ENCODE peak calls at places on chromosomes 5 and 9, in seven cellular contexts. X, V, S, B, U, L and H are unnamed samples.
A peak's percentile ranks its signal among the peaks of the same experiment; 100 is the strongest.

GRCh38 chr5:39273314-39273954 is 54.1 kb upstream of the FYB1 start:
- DNase-seq in X (no peak), V (no peak), S (no peak), B (no peak), U (no peak), L (no peak), H (no peak)

GRCh38 chr5:137206030-137206715 is 293.0 kb downstream of the SPOCK1 start:
- DNase-seq in X (no peak), V (no peak), S (no peak), B (peak; percentile 35), U (no peak), L (no peak), H (no peak)

GRCh38 chr9:89491688-89492087 is 6.2 kb downstream of the SEMA4D start:
- DNase-seq in X (no peak), V (no peak), S (no peak), B (no peak), U (no peak), L (no peak), H (no peak)

GRCh38 chr5:4531756-4532704 is 608.1 kb upstream of the ADAMTS16 start:
- DNase-seq in X (no peak), V (no peak), S (no peak), B (no peak), U (no peak), L (no peak), H (no peak)

GRCh38 chr9:121718063-121718462 is 66.6 kb downstream of the DAB2IP start:
- DNase-seq in X (no peak), V (peak; percentile 75), S (no peak), B (peak; percentile 65), U (no peak), L (no peak), H (no peak)

GRCh38 chr9:134454386-134454978 is 128.2 kb downstream of the RXRA start:
- DNase-seq in X (no peak), V (no peak), S (no peak), B (no peak), U (no peak), L (no peak), H (no peak)

GRCh38 chr5:170603578-170604565 is 100.1 kb downstream of the KCNIP1 start:
- DNase-seq in X (peak; percentile 29), V (peak; percentile 90), S (peak; percentile 22), B (peak; percentile 6), U (peak; percentile 35), L (peak; percentile 58), H (no peak)

GRCh38 chr9:2764371-2764770 is 47.1 kb downstream of the KCNV2 start:
- DNase-seq in X (no peak), V (no peak), S (no peak), B (peak; percentile 31), U (no peak), L (no peak), H (no peak)

GRCh38 chr5:61525573-61526142 is 193.6 kb downstream of the ZSWIM6 start:
- DNase-seq in X (no peak), V (peak; percentile 21), S (no peak), B (peak; percentile 7), U (no peak), L (peak; percentile 33), H (no peak)

GRCh38 chr5:140151719-140152609 is 23.0 kb upstream of the CYSTM1 start:
- DNase-seq in X (no peak), V (no peak), S (no peak), B (no peak), U (no peak), L (no peak), H (no peak)

GRCh38 chr5:129019401-129019908 is 54.2 kb downstream of the SLC27A6 start:
- DNase-seq in X (no peak), V (no peak), S (no peak), B (peak; percentile 17), U (no peak), L (no peak), H (no peak)

GRCh38 chr9:112378441-112379176 is 1.3 kb upstream of the HSDL2 start:
- DNase-seq in X (no peak), V (no peak), S (no peak), B (no peak), U (no peak), L (peak; percentile 38), H (no peak)

GRCh38 chr9:31868830-31869229 is 515.6 kb upstream of the ACO1 start:
- DNase-seq in X (no peak), V (no peak), S (no peak), B (no peak), U (no peak), L (no peak), H (no peak)

GRCh38 chr5:6043491-6044310 is 334.6 kb downstream of the MED10 start:
- DNase-seq in X (no peak), V (no peak), S (no peak), B (no peak), U (no peak), L (no peak), H (no peak)

GRCh38 chr5:138425079-138425478 is 13.8 kb upstream of the REEP2 start:
- DNase-seq in X (no peak), V (no peak), S (no peak), B (no peak), U (no peak), L (no peak), H (no peak)

GRCh38 chr5:9766581-9766980 is 136.4 kb upstream of the TAS2R1 start:
- DNase-seq in X (no peak), V (no peak), S (no peak), B (peak; percentile 81), U (no peak), L (peak; percentile 81), H (no peak)

GRCh38 chr5:50325237-50325832 is 115.8 kb downstream of the EMB start:
- DNase-seq in X (no peak), V (peak; percentile 10), S (peak; percentile 32), B (peak; percentile 28), U (peak; percentile 35), L (peak; percentile 48), H (no peak)

GRCh38 chr5:174798411-174798930 is 74.1 kb downstream of the MSX2 start:
- DNase-seq in X (no peak), V (no peak), S (no peak), B (no peak), U (no peak), L (no peak), H (no peak)

GRCh38 chr5:179680014-179680779 is 637 bp downstream of the CBY3 start:
- DNase-seq in X (no peak), V (no peak), S (no peak), B (no peak), U (no peak), L (no peak), H (no peak)

GRCh38 chr5:198516-198915 is 7.2 kb downstream of the LRRC14B start:
- DNase-seq in X (no peak), V (no peak), S (no peak), B (no peak), U (no peak), L (no peak), H (no peak)
- H3K27ac ChIP-seq in X (no peak overlapping the region), V (no peak overlapping the region), S (no peak overlapping the region), B (no peak overlapping the region), U (no peak overlapping the region), L (no peak overlapping the region), H (no peak overlapping the region)

GRCh38 chr9:132697230-132697629 is 27.0 kb downstream of the GTF3C4 start:
- DNase-seq in X (no peak), V (no peak), S (peak; percentile 13), B (no peak), U (no peak), L (no peak), H (no peak)

GRCh38 chr9:132698989-132699388 is 28.7 kb downstream of the GTF3C4 start:
- DNase-seq in X (no peak), V (no peak), S (no peak), B (no peak), U (no peak), L (no peak), H (no peak)

GRCh38 chr9:132699926-132700325 is 29.7 kb downstream of the GTF3C4 start:
- DNase-seq in X (no peak), V (no peak), S (no peak), B (peak; percentile 44), U (no peak), L (no peak), H (peak; percentile 27)

GRCh38 chr9:132694144-132694543 is 23.9 kb downstream of the GTF3C4 start:
- DNase-seq in X (no peak), V (peak; percentile 30), S (no peak), B (peak; percentile 25), U (no peak), L (peak; percentile 17), H (no peak)
- TF ChIP-seq CTCF in X (no peak), V (peak; percentile 48), S (peak; percentile 33), B (peak; percentile 15), U (no peak), L (peak; percentile 41), H (peak; percentile 13)

GRCh38 chr5:176798094-176798876 is 12.1 kb upstream of the UNC5A start:
- DNase-seq in X (no peak), V (no peak), S (no peak), B (no peak), U (no peak), L (no peak), H (no peak)
- H3K4me3 ChIP-seq in X (no peak overlapping the region), V (no peak overlapping the region), S (no peak overlapping the region), B (no peak overlapping the region), U (no peak overlapping the region), L (no peak overlapping the region), H (no peak overlapping the region)

GRCh38 chr5:2750758-2751464 is 566 bp downstream of the IRX2 start:
- DNase-seq in X (no peak), V (peak; percentile 78), S (no peak), B (no peak), U (no peak), L (peak; percentile 23), H (no peak)
- H3K27ac ChIP-seq in X (no peak overlapping the region), V (no peak overlapping the region), S (no peak overlapping the region), B (no peak overlapping the region), U (no peak overlapping the region), L (no peak overlapping the region), H (no peak overlapping the region)

GRCh38 chr5:43569236-43569635 is 12.4 kb upstream of the PAIP1 start:
- DNase-seq in X (no peak), V (no peak), S (no peak), B (no peak), U (no peak), L (no peak), H (no peak)
- TF ChIP-seq CTCF in X (no peak), V (no peak), S (no peak), B (no peak), U (no peak), L (no peak), H (no peak)